ENCODE peak calls at places on chromosomes 11 and 22, in four cellular contexts. H is LHCN-M2; Y is kidney tubule cell; V is stimulated activated CD4-positive, alpha-beta T cell treated with anti-CD3 and anti-CD28 coated beads, Interleukin-12 subunit alpha, Interleukin-12 subunit beta, amount 100 ng/mL, for 24 hours. X is an unnamed sample.

GRCh38 chr11:125090816-125091215 is 20.6 kb downstream of the TMEM218 start:
- DNase-seq in H (no peak), Y (no peak), V (no peak), X (no peak)

GRCh38 chr11:59918987-59919589 is 19.1 kb upstream of the OOSP1 start:
- DNase-seq in H (peak; percentile 49), V (no peak), Y (peak; percentile 71), X (peak; percentile 62)

GRCh38 chr11:31237819-31238771 is 131.4 kb downstream of the DCDC1 start:
- DNase-seq in Y (peak; percentile 24), H (peak; percentile 7), V (no peak), X (no peak)

GRCh38 chr11:75577198-75577597 is 15.1 kb downstream of the SERPINH1 start:
- DNase-seq in Y (peak; percentile 65), H (no peak), V (no peak), X (no peak)

GRCh38 chr11:83147895-83148294 is 9.0 kb upstream of the PCF11 start:
- DNase-seq in V (no peak), Y (no peak), H (no peak), X (no peak)

GRCh38 chr22:22422629-22423112 is 85.9 kb downstream of the ZNF280B start:
- DNase-seq in H (peak; percentile 79), Y (peak; percentile 73), V (peak; percentile 28), X (peak; percentile 96)

GRCh38 chr11:101618691-101619090 is 34.9 kb upstream of the TRPC6 start:
- DNase-seq in Y (peak; percentile 92), H (peak; percentile 79), V (no peak), X (peak; percentile 28)

GRCh38 chr22:37619991-37620390 is 11.4 kb downstream of the GGA1 start:
- DNase-seq in V (no peak), Y (no peak), H (no peak), X (no peak)

GRCh38 chr22:22060200-22061084 is 77.9 kb upstream of the TOP3B start:
- DNase-seq in H (peak; percentile 33), Y (peak; percentile 60), V (peak; percentile 6), X (peak; percentile 63)